ENCODE peak calls at places on chromosomes 12 and 14, in eight cellular contexts. X is anterior cingulate cortex; B is activated T-cell treated with anti-CD3 and anti-CD28 coated beads, Interleukin-2, amount 50 U/mL, for 72 hours; F is CD4-positive, CD25-positive, alpha-beta regulatory T cell; C is GM23338; W is glutamatergic neuron; D is NCI-H345; K is KBM-7. J is an unnamed sample.

GRCh38 chr14:26820101-26820500 is 222.3 kb upstream of the NOVA1 start:
- DNase-seq in X (no peak), B (no peak), F (no peak), C (no peak), W (no peak), D (peak), K (no peak), J (peak)

GRCh38 chr12:106586803-106587684 is 4.2 kb downstream of the RFX4 start:
- DNase-seq in X (peak), B (no peak), F (no peak), C (peak), W (no peak), D (peak), K (no peak), J (peak)

GRCh38 chr12:3293446-3294161 is 197.4 kb upstream of the PRMT8 start:
- DNase-seq in X (no peak), B (no peak), F (no peak), C (no peak), W (no peak), D (no peak), K (no peak), J (no peak)

GRCh38 chr12:73413051-73413450 is 1124.6 kb upstream of the ATXN7L3B start:
- DNase-seq in X (no peak), B (no peak), F (no peak), C (no peak), W (no peak), D (no peak), K (no peak), J (no peak)

GRCh38 chr14:93305708-93306418 is 27.0 kb downstream of the BTBD7 start:
- DNase-seq in X (no peak), B (no peak), F (no peak), C (no peak), W (no peak), D (no peak), K (no peak), J (no peak)

GRCh38 chr12:39112064-39112463 is 206.7 kb upstream of the CPNE8 start:
- DNase-seq in X (no peak), B (no peak), F (no peak), C (no peak), W (no peak), D (no peak), K (no peak), J (no peak)

GRCh38 chr12:78880078-78880477 is 15.5 kb downstream of the SYT1 start:
- DNase-seq in X (no peak), B (no peak), F (no peak), C (peak), W (no peak), D (no peak), K (no peak), J (no peak)

GRCh38 chr12:77325505-77325904 is 260.1 kb upstream of the E2F7 start:
- DNase-seq in X (peak), B (no peak), F (no peak), C (peak), W (peak), D (no peak), K (no peak), J (no peak)

GRCh38 chr12:117441751-117442150 is 80.3 kb upstream of the NOS1 start:
- DNase-seq in X (peak), B (no peak), F (no peak), C (peak), W (no peak), D (no peak), K (no peak), J (no peak)

GRCh38 chr14:71675902-71676291 is 256.3 kb upstream of the RGS6 start:
- DNase-seq in X (no peak), B (no peak), F (no peak), C (no peak), W (no peak), D (no peak), K (no peak), J (no peak)

GRCh38 chr12:110591508-110592051 is 8.5 kb upstream of the PPTC7 start:
- DNase-seq in X (no peak), B (no peak), F (no peak), C (peak), W (no peak), D (no peak), K (no peak), J (peak)

GRCh38 chr12:10372534-10372931 is 17.3 kb downstream of the KLRK1 start:
- DNase-seq in X (no peak), B (no peak), F (no peak), C (no peak), W (no peak), D (no peak), K (peak), J (peak)

GRCh38 chr14:94826774-94827173 is 56.9 kb upstream of the GSC start:
- DNase-seq in X (no peak), B (no peak), F (no peak), C (no peak), W (peak), D (no peak), K (no peak), J (no peak)

GRCh38 chr12:11130999-11131398 is 3.4 kb downstream of the TAS2R30 start:
- DNase-seq in X (no peak), B (no peak), F (no peak), C (no peak), W (no peak), D (no peak), K (no peak), J (no peak)

GRCh38 chr14:100846309-100846859 is 20.5 kb downstream of the MEG3 start:
- DNase-seq in X (no peak), B (no peak), F (no peak), C (no peak), W (no peak), D (no peak), K (no peak), J (no peak)

GRCh38 chr12:12070674-12071661 is at the start of gene BCL2L14:
- DNase-seq in X (no peak), B (no peak), F (peak), C (no peak), W (no peak), D (no peak), K (no peak), J (peak)

GRCh38 chr12:94699796-94700195 is 49.4 kb upstream of the TMCC3 start:
- DNase-seq in X (no peak), B (no peak), F (no peak), C (no peak), W (no peak), D (no peak), K (no peak), J (no peak)

GRCh38 chr14:25988536-25988935 is 609.3 kb downstream of the NOVA1 start:
- DNase-seq in X (no peak), B (no peak), F (no peak), C (no peak), W (no peak), D (no peak), K (no peak), J (no peak)

GRCh38 chr12:92759634-92760268 is 57.0 kb downstream of the PLEKHG7 start:
- DNase-seq in X (no peak), B (no peak), F (no peak), C (no peak), W (no peak), D (no peak), K (no peak), J (no peak)

GRCh38 chr14:30620178-30620577 is 1.9 kb upstream of the SCFD1 start:
- DNase-seq in X (no peak), B (no peak), F (no peak), C (no peak), W (no peak), D (no peak), K (no peak), J (no peak)

GRCh38 chr14:31895206-31895605 is 181.9 kb upstream of the ARHGAP5 start:
- DNase-seq in X (no peak), B (no peak), F (no peak), C (no peak), W (no peak), D (no peak), K (no peak), J (peak)

GRCh38 chr14:42214981-42215491 is 608.4 kb downstream of the LRFN5 start:
- DNase-seq in X (no peak), B (no peak), F (no peak), C (no peak), W (no peak), D (no peak), K (peak), J (no peak)

GRCh38 chr12:53696285-53696654 is 20.4 kb upstream of the ATP5MC2 start:
- DNase-seq in X (peak), B (no peak), F (no peak), C (peak), W (no peak), D (peak), K (peak), J (peak)

GRCh38 chr12:123996581-123996980 is 23.6 kb downstream of the ZNF664 start:
- DNase-seq in X (peak), B (no peak), F (no peak), C (no peak), W (no peak), D (no peak), K (no peak), J (no peak)

GRCh38 chr12:26971963-26972362 is 33.7 kb downstream of the FGFR1OP2 start:
- DNase-seq in X (no peak), B (peak), F (peak), C (no peak), W (no peak), D (no peak), K (no peak), J (no peak)

GRCh38 chr12:64610092-64610659 is at the start of gene RASSF3:
- DNase-seq in X (peak), B (peak), F (peak), C (peak), W (peak), D (peak), K (peak), J (peak)

GRCh38 chr14:104091927-104092771 is 6.6 kb downstream of the ASPG start:
- DNase-seq in X (no peak), B (no peak), F (no peak), C (no peak), W (no peak), D (no peak), K (no peak), J (no peak)

GRCh38 chr12:53123578-53124351 is 20.5 kb downstream of the SOAT2 start:
- DNase-seq in X (no peak), B (no peak), F (no peak), C (no peak), W (no peak), D (no peak), K (no peak), J (no peak)

GRCh38 chr14:91142214-91142668 is 28.4 kb downstream of the DGLUCY start:
- DNase-seq in X (no peak), B (no peak), F (peak), C (no peak), W (no peak), D (no peak), K (peak), J (no peak)

GRCh38 chr12:108367436-108367835 is 28.3 kb upstream of the CMKLR1 start:
- DNase-seq in X (no peak), B (no peak), F (no peak), C (no peak), W (no peak), D (no peak), K (no peak), J (no peak)

GRCh38 chr14:53183611-53184010 is 30.5 kb upstream of the DDHD1 start:
- DNase-seq in X (no peak), B (no peak), F (no peak), C (no peak), W (no peak), D (no peak), K (no peak), J (no peak)

GRCh38 chr12:52522346-52523011 is 2.3 kb upstream of the KRT5 start:
- DNase-seq in X (no peak), B (no peak), F (no peak), C (no peak), W (no peak), D (peak), K (no peak), J (peak)

GRCh38 chr12:101889216-101889752 is 11.9 kb downstream of the DRAM1 start:
- DNase-seq in X (no peak), B (no peak), F (no peak), C (no peak), W (no peak), D (no peak), K (no peak), J (no peak)

GRCh38 chr14:64234877-64235651 is 59.1 kb downstream of the ESR2 start:
- DNase-seq in X (no peak), B (no peak), F (no peak), C (no peak), W (peak), D (peak), K (no peak), J (no peak)

GRCh38 chr12:42957136-42957535 is 367.6 kb upstream of the PRICKLE1 start:
- DNase-seq in X (no peak), B (no peak), F (no peak), C (no peak), W (no peak), D (no peak), K (no peak), J (no peak)

GRCh38 chr12:388012-388411 is 1.1 kb downstream of the KDM5A start:
- DNase-seq in X (no peak), B (no peak), F (no peak), C (no peak), W (no peak), D (no peak), K (no peak), J (no peak)

GRCh38 chr14:55073856-55074255 is 22.4 kb downstream of the MAPK1IP1L start:
- DNase-seq in X (no peak), B (no peak), F (no peak), C (no peak), W (no peak), D (no peak), K (no peak), J (no peak)

GRCh38 chr14:61476737-61477410 is 155.5 kb downstream of the PRKCH start:
- DNase-seq in X (no peak), B (peak), F (peak), C (no peak), W (no peak), D (no peak), K (peak), J (no peak)

GRCh38 chr12:114690267-114691135 is 6.5 kb upstream of the TBX3 start:
- DNase-seq in X (no peak), B (no peak), F (no peak), C (peak), W (no peak), D (no peak), K (no peak), J (no peak)

GRCh38 chr12:65747338-65747737 is 76.9 kb upstream of the HMGA2 start:
- DNase-seq in X (no peak), B (no peak), F (no peak), C (no peak), W (no peak), D (no peak), K (no peak), J (no peak)